ENCODE peak calls at places on chromosomes 13 and 19, in five cellular contexts. One of them, this sample, is unnamed.

GRCh38 chr13:25630327-25630726 is 258.6 kb downstream of the ATP8A2 start:
- DNase-seq in tibial nerve: no peak
- DNase-seq in Peyer's patch: no peak
- DNase-seq in choroid plexus epithelial cell: no peak
- DNase-seq in GM12864: no peak
- DNase-seq in this sample: no peak

GRCh38 chr13:106034201-106034600 is 501.3 kb downstream of the EFNB2 start:
- DNase-seq in tibial nerve: no peak
- DNase-seq in Peyer's patch: no peak
- DNase-seq in GM12864: no peak
- DNase-seq in choroid plexus epithelial cell: no peak
- DNase-seq in this sample: no peak

GRCh38 chr19:54422136-54422535 is 6.9 kb downstream of the TTYH1 start:
- DNase-seq in GM12864: no peak
- DNase-seq in choroid plexus epithelial cell: no peak
- DNase-seq in Peyer's patch: no peak
- DNase-seq in tibial nerve: no peak
- DNase-seq in this sample: no peak

GRCh38 chr13:73416093-73416492 is 357.3 kb downstream of the KLF5 start:
- DNase-seq in GM12864: no peak
- DNase-seq in choroid plexus epithelial cell: peak
- DNase-seq in Peyer's patch: no peak
- DNase-seq in tibial nerve: no peak
- DNase-seq in this sample: no peak

GRCh38 chr19:44607049-44607448 is 6.3 kb upstream of the IGSF23 start:
- DNase-seq in tibial nerve: no peak
- DNase-seq in GM12864: no peak
- DNase-seq in Peyer's patch: no peak
- DNase-seq in choroid plexus epithelial cell: no peak
- DNase-seq in this sample: no peak

GRCh38 chr13:100235311-100235901 is 146.5 kb downstream of the PCCA start:
- DNase-seq in Peyer's patch: no peak
- DNase-seq in GM12864: peak
- DNase-seq in choroid plexus epithelial cell: peak
- DNase-seq in tibial nerve: no peak
- DNase-seq in this sample: no peak

GRCh38 chr19:28883241-28883693 is 329.7 kb downstream of the UQCRFS1 start:
- DNase-seq in tibial nerve: no peak
- DNase-seq in choroid plexus epithelial cell: peak
- DNase-seq in Peyer's patch: no peak
- DNase-seq in GM12864: no peak
- DNase-seq in this sample: no peak

GRCh38 chr19:15170345-15170744 is 30.4 kb downstream of the NOTCH3 start:
- DNase-seq in choroid plexus epithelial cell: no peak
- DNase-seq in tibial nerve: no peak
- DNase-seq in GM12864: no peak
- DNase-seq in Peyer's patch: no peak
- DNase-seq in this sample: no peak

GRCh38 chr13:52001120-52001731 is 10.0 kb downstream of the ATP7B start:
- DNase-seq in choroid plexus epithelial cell: peak
- DNase-seq in tibial nerve: no peak
- DNase-seq in GM12864: peak
- DNase-seq in Peyer's patch: no peak
- DNase-seq in this sample: no peak

GRCh38 chr19:49506575-49507105 is 5.8 kb upstream of the FCGRT start:
- DNase-seq in GM12864: no peak
- DNase-seq in Peyer's patch: peak
- DNase-seq in choroid plexus epithelial cell: peak
- DNase-seq in tibial nerve: no peak
- DNase-seq in this sample: no peak

GRCh38 chr19:54188224-54188871 is 1.0 kb downstream of the MBOAT7 start:
- DNase-seq in GM12864: no peak
- DNase-seq in tibial nerve: no peak
- DNase-seq in Peyer's patch: no peak
- DNase-seq in choroid plexus epithelial cell: peak
- DNase-seq in this sample: no peak

GRCh38 chr19:55098716-55099556 is 18.5 kb downstream of the PPP1R12C start:
- DNase-seq in Peyer's patch: no peak
- DNase-seq in choroid plexus epithelial cell: no peak
- DNase-seq in tibial nerve: no peak
- DNase-seq in GM12864: no peak
- DNase-seq in this sample: no peak

GRCh38 chr13:49303533-49304252 is 56.0 kb downstream of the CDADC1 start:
- DNase-seq in GM12864: no peak
- DNase-seq in Peyer's patch: no peak
- DNase-seq in tibial nerve: no peak
- DNase-seq in choroid plexus epithelial cell: no peak
- DNase-seq in this sample: no peak

GRCh38 chr19:14683439-14683838 is 6.4 kb upstream of the ZNF333 start:
- DNase-seq in choroid plexus epithelial cell: no peak
- DNase-seq in GM12864: no peak
- DNase-seq in Peyer's patch: no peak
- DNase-seq in tibial nerve: no peak
- DNase-seq in this sample: no peak

GRCh38 chr13:43411741-43412140 is 375.0 kb downstream of the ENOX1 start:
- DNase-seq in GM12864: no peak
- DNase-seq in tibial nerve: no peak
- DNase-seq in choroid plexus epithelial cell: no peak
- DNase-seq in Peyer's patch: no peak
- DNase-seq in this sample: no peak

GRCh38 chr13:98274921-98275487 is 97.9 kb upstream of the RNF113B start:
- DNase-seq in GM12864: no peak
- DNase-seq in Peyer's patch: no peak
- DNase-seq in tibial nerve: no peak
- DNase-seq in choroid plexus epithelial cell: peak
- DNase-seq in this sample: no peak

GRCh38 chr13:103883698-103884097 is 817.5 kb upstream of the SLC10A2 start:
- DNase-seq in tibial nerve: no peak
- DNase-seq in Peyer's patch: no peak
- DNase-seq in GM12864: no peak
- DNase-seq in choroid plexus epithelial cell: peak
- DNase-seq in this sample: no peak
- H3K4me3 ChIP-seq in tibial nerve: peak
- H3K4me3 ChIP-seq in Peyer's patch: no peak
- H3K4me3 ChIP-seq in GM12864: no peak
- H3K4me3 ChIP-seq in choroid plexus epithelial cell: no peak
- H3K4me3 ChIP-seq in this sample: no peak

DNA sequence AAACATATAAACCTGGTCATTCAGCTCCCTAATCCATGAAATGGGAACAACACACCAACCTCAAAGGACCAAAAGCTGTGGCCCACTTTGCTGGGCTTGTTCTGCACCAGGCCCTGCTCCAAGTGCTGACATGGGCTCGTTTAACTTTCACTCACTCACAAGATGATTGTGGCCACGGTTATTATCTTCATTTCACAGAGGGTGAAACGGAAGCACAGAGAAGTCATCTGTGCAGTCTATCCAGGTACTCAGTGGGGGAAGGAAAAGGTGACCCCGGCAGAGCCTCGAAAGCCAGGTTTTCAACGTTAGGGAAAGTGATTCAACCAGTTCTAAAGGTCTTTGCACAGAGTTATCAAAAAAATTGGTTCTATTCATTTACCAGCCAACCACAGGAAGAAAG is 68.0 kb downstream of the CRYL1 start:
- DNase-seq in tibial nerve: no peak
- DNase-seq in choroid plexus epithelial cell: no peak
- DNase-seq in Peyer's patch: no peak
- DNase-seq in GM12864: no peak
- DNase-seq in this sample: no peak
- H3K4me3 ChIP-seq in tibial nerve: no peak
- H3K4me3 ChIP-seq in choroid plexus epithelial cell: no peak
- H3K4me3 ChIP-seq in Peyer's patch: no peak
- H3K4me3 ChIP-seq in GM12864: no peak
- H3K4me3 ChIP-seq in this sample: no peak

DNA sequence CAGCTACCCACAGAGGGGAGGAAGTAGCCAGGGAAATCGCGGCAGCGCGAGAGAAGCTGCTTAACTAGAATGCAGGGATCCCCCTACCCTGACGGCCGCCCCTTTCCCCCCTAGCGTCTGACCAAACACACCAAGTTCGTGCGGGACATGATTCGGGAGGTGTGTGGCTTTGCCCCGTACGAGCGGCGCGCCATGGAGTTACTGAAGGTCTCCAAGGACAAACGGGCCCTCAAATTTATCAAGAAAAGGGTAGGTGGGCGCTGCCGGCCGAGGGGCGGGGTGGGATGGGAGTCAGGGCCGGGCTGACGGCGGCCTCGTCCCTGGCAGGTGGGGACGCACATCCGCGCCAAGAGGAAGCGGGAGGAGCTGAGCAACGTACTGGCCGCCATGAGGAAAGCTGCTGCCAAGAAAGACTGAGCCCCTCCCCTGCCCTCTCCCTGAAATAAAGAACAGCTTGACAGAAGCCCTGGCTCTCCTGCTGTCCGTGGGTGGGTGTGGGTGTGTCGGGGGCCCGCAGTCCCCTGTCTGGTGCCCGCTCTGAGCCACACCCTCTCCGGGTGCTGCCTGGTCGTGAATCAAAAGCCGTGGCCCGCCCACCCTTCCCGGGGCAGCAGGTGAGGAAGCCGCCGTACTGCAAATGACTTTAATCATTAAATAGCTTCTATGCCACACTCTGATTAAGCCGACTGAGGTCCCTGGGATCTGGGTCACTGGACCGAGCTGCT is 1.3 kb downstream of the RPL36 start:
- DNase-seq in Peyer's patch: peak
- DNase-seq in GM12864: no peak
- DNase-seq in choroid plexus epithelial cell: peak
- DNase-seq in tibial nerve: no peak
- DNase-seq in this sample: no peak
- H3K4me3 ChIP-seq in Peyer's patch: peak
- H3K4me3 ChIP-seq in GM12864: peak
- H3K4me3 ChIP-seq in choroid plexus epithelial cell: peak
- H3K4me3 ChIP-seq in tibial nerve: peak
- H3K4me3 ChIP-seq in this sample: peak

GRCh38 chr19:46411088-46412033 is 2.0 kb downstream of the CCDC8 start:
- DNase-seq in tibial nerve: no peak
- DNase-seq in GM12864: no peak
- DNase-seq in Peyer's patch: no peak
- DNase-seq in choroid plexus epithelial cell: no peak
- DNase-seq in this sample: no peak
- H3K4me3 ChIP-seq in tibial nerve: peak
- H3K4me3 ChIP-seq in GM12864: no peak
- H3K4me3 ChIP-seq in Peyer's patch: peak
- H3K4me3 ChIP-seq in choroid plexus epithelial cell: peak
- H3K4me3 ChIP-seq in this sample: no peak

DNA sequence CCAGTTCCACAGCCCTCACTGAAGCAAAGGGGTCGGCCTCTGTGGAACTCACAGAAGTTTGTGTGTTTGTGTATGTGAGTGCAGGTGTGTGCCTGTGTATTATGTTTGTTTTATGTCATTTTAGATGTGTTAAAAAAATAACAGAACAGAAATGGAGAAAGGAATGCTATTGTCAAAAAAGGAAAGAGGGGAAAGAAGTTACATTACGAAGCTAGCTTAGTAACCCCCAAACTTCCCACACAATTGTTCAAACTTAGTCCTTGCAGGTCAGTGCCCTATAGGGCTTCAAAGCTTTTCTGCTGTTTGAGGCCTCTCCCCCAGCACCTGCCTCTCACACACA is 1505.6 kb upstream of the SLC10A2 start:
- DNase-seq in tibial nerve: no peak
- DNase-seq in GM12864: no peak
- DNase-seq in Peyer's patch: no peak
- DNase-seq in choroid plexus epithelial cell: no peak
- DNase-seq in this sample: no peak
- H3K4me3 ChIP-seq in tibial nerve: no peak
- H3K4me3 ChIP-seq in GM12864: no peak
- H3K4me3 ChIP-seq in Peyer's patch: no peak
- H3K4me3 ChIP-seq in choroid plexus epithelial cell: no peak
- H3K4me3 ChIP-seq in this sample: no peak

GRCh38 chr19:19169236-19170052 is 619 bp downstream of the MEF2B start:
- DNase-seq in Peyer's patch: no peak
- DNase-seq in choroid plexus epithelial cell: no peak
- DNase-seq in tibial nerve: no peak
- DNase-seq in GM12864: no peak
- DNase-seq in this sample: no peak
- H3K4me3 ChIP-seq in Peyer's patch: peak
- H3K4me3 ChIP-seq in choroid plexus epithelial cell: no peak
- H3K4me3 ChIP-seq in tibial nerve: no peak
- H3K4me3 ChIP-seq in GM12864: peak
- H3K4me3 ChIP-seq in this sample: peak

GRCh38 chr19:56947206-56947605 is 106.7 kb upstream of the PEG3 start:
- DNase-seq in choroid plexus epithelial cell: no peak
- DNase-seq in tibial nerve: no peak
- DNase-seq in GM12864: no peak
- DNase-seq in Peyer's patch: no peak
- DNase-seq in this sample: no peak

GRCh38 chr19:56946164-56946563 is 105.6 kb upstream of the PEG3 start:
- DNase-seq in tibial nerve: no peak
- DNase-seq in Peyer's patch: no peak
- DNase-seq in GM12864: no peak
- DNase-seq in choroid plexus epithelial cell: no peak
- DNase-seq in this sample: no peak

GRCh38 chr19:56942749-56943148 is 102.2 kb upstream of the PEG3 start:
- DNase-seq in Peyer's patch: no peak
- DNase-seq in tibial nerve: no peak
- DNase-seq in choroid plexus epithelial cell: no peak
- DNase-seq in GM12864: no peak
- DNase-seq in this sample: no peak
- H3K4me3 ChIP-seq in Peyer's patch: no peak
- H3K4me3 ChIP-seq in tibial nerve: no peak
- H3K4me3 ChIP-seq in choroid plexus epithelial cell: no peak
- H3K4me3 ChIP-seq in GM12864: no peak
- H3K4me3 ChIP-seq in this sample: no peak

DNA sequence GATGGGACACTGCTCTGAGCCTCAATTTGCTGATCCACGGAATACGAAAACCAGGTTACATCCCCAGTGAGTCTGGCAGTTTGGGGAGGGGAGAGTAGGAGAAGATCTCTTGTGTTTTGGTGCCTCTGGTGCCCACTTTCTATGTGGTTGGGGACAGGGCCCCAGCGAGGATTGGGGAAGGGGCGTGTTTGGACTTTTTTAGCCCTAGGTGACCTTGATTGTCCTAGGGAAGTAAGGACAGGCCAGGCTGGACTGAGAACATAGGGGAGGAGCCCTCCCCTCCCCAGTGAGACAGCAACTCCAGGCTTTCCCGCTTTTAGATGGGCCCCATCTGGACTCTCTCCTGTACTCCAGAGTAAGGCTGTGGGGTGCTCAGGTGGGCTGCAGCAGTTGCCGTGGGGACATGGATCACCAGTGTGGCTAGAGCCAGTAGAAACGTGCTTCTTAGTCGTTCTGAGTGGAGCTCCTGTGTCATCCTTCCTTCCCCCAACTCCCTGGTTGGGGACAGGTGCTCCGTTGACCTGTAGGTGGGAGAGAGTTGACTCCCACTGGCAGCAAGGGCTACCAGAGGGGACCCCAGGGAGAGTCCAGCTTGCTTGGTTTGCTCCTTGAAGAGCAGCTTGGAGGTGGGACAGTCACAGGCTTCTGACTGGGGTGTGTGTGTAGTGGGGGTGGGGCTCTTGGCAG is 4.3 kb downstream of the EGLN2 start:
- DNase-seq in Peyer's patch: no peak
- DNase-seq in GM12864: no peak
- DNase-seq in choroid plexus epithelial cell: no peak
- DNase-seq in tibial nerve: no peak
- DNase-seq in this sample: no peak
- H3K4me3 ChIP-seq in Peyer's patch: no peak
- H3K4me3 ChIP-seq in GM12864: peak
- H3K4me3 ChIP-seq in choroid plexus epithelial cell: peak
- H3K4me3 ChIP-seq in tibial nerve: peak
- H3K4me3 ChIP-seq in this sample: peak